ENCODE peak calls at places on chromosomes 16 and 17, in seven cellular contexts. H, Z, I, G, C, M and L are unnamed samples.
A peak's percentile ranks its signal among the peaks of the same experiment; 100 is the strongest.

GRCh38 chr16:745739-746138 is 4.9 kb upstream of the CIAO3 start:
- DNase-seq in I (peak; percentile 71), C (no peak), Z (peak; percentile 66), H (no peak), M (peak; percentile 57), G (peak; percentile 69), L (no peak)

GRCh38 chr17:836154-836553 is 54.0 kb downstream of the MRM3 start:
- DNase-seq in H (peak; percentile 57), G (peak; percentile 63), C (no peak), Z (peak; percentile 15), M (no peak), I (no peak), L (no peak)

GRCh38 chr16:22008215-22009142 is 568 bp downstream of the MOSMO start:
- DNase-seq in I (no peak), H (no peak), M (peak; percentile 25), C (no peak), Z (peak; percentile 27), G (peak; percentile 13), L (peak; percentile 73)

GRCh38 chr16:49590166-49590871 is 216.7 kb downstream of the C16orf78 start:
- DNase-seq in M (no peak), Z (no peak), C (no peak), G (no peak), I (no peak), H (no peak), L (no peak)

GRCh38 chr16:19309178-19309577 is 23.6 kb downstream of the CLEC19A start:
- DNase-seq in I (no peak), Z (no peak), C (no peak), G (no peak), H (no peak), M (no peak), L (no peak)

GRCh38 chr16:57242650-57243049 is 2.4 kb upstream of the ARL2BP start:
- DNase-seq in M (no peak), C (no peak), H (no peak), Z (no peak), G (no peak), I (no peak), L (no peak)

GRCh38 chr16:9102379-9102778 is 10.9 kb downstream of the HAPSTR1 start:
- DNase-seq in M (no peak), I (no peak), H (peak; percentile 22), G (no peak), Z (peak; percentile 58), C (peak; percentile 63), L (peak; percentile 68)

GRCh38 chr16:84585472-84585871 is 32.4 kb downstream of the COTL1 start:
- DNase-seq in H (no peak), I (no peak), Z (no peak), C (no peak), G (no peak), M (peak; percentile 50), L (no peak)

GRCh38 chr16:12985516-12985915 is 84.1 kb downstream of the SHISA9 start:
- DNase-seq in G (no peak), C (no peak), M (no peak), H (no peak), Z (no peak), I (no peak), L (no peak)

GRCh38 chr17:8436169-8436932 is 667 bp downstream of the NDEL1 start:
- DNase-seq in M (peak; percentile 65), Z (peak; percentile 56), I (peak; percentile 51), H (peak; percentile 6), C (peak; percentile 64), G (peak; percentile 82), L (peak; percentile 70)

GRCh38 chr16:89300976-89301360 is 83.5 kb downstream of the ZNF778 start:
- DNase-seq in C (no peak), G (no peak), I (no peak), Z (no peak), M (no peak), H (no peak), L (no peak)

GRCh38 chr16:76766538-76766937 is 424.5 kb upstream of the MON1B start:
- DNase-seq in G (no peak), M (no peak), I (no peak), H (no peak), C (no peak), Z (no peak), L (no peak)

GRCh38 chr17:82520041-82520910 is 744 bp downstream of the FOXK2 start:
- DNase-seq in H (no peak), M (peak; percentile 59), Z (peak; percentile 37), G (peak; percentile 27), C (peak; percentile 32), I (no peak), L (peak; percentile 38)

GRCh38 chr17:1755252-1755992 is 6.4 kb upstream of the SERPINF1 start:
- DNase-seq in I (no peak), Z (no peak), M (no peak), G (no peak), H (no peak), C (no peak), L (no peak)